ENCODE peak calls at places on chromosomes 13 and 19, in six cellular contexts. One of them, this sample, is unnamed.

GRCh38 chr13:24746618-24747247 is 17.2 kb upstream of the RNF17 start:
- DNase-seq in activated T-cell treated with anti-CD3 and anti-CD28 coated beads, Interleukin-2, amount 50 U/mL, for 24 hours: no peak
- DNase-seq in left lung: no peak
- DNase-seq in AG04449: no peak
- DNase-seq in C1 segment of cervical spinal cord: no peak
- DNase-seq in cardiac fibroblast: peak; percentile 19
- DNase-seq in this sample: no peak

GRCh38 chr13:101626925-101627555 is 174.6 kb downstream of the ITGBL1 start:
- DNase-seq in cardiac fibroblast: peak; percentile 20
- DNase-seq in AG04449: no peak
- DNase-seq in activated T-cell treated with anti-CD3 and anti-CD28 coated beads, Interleukin-2, amount 50 U/mL, for 24 hours: peak; percentile 35
- DNase-seq in C1 segment of cervical spinal cord: no peak
- DNase-seq in left lung: no peak
- DNase-seq in this sample: no peak

GRCh38 chr19:46610851-46611770 is 10.0 kb downstream of the CALM3 start:
- DNase-seq in left lung: peak; percentile 27
- DNase-seq in cardiac fibroblast: no peak
- DNase-seq in activated T-cell treated with anti-CD3 and anti-CD28 coated beads, Interleukin-2, amount 50 U/mL, for 24 hours: peak; percentile 51
- DNase-seq in AG04449: no peak
- DNase-seq in C1 segment of cervical spinal cord: no peak
- DNase-seq in this sample: peak; percentile 28

GRCh38 chr19:47765522-47766358 is 12.8 kb upstream of the SELENOW start:
- DNase-seq in AG04449: no peak
- DNase-seq in left lung: peak; percentile 46
- DNase-seq in C1 segment of cervical spinal cord: peak; percentile 23
- DNase-seq in activated T-cell treated with anti-CD3 and anti-CD28 coated beads, Interleukin-2, amount 50 U/mL, for 24 hours: peak; percentile 67
- DNase-seq in cardiac fibroblast: peak; percentile 65
- DNase-seq in this sample: no peak

GRCh38 chr13:44305845-44306244 is 67.8 kb upstream of the SERP2 start:
- DNase-seq in left lung: no peak
- DNase-seq in cardiac fibroblast: peak; percentile 32
- DNase-seq in activated T-cell treated with anti-CD3 and anti-CD28 coated beads, Interleukin-2, amount 50 U/mL, for 24 hours: no peak
- DNase-seq in C1 segment of cervical spinal cord: no peak
- DNase-seq in AG04449: no peak
- DNase-seq in this sample: no peak

GRCh38 chr19:14517840-14518505 is at the start of gene DNAJB1:
- DNase-seq in left lung: peak; percentile 89
- DNase-seq in AG04449: no peak
- DNase-seq in cardiac fibroblast: peak; percentile 73
- DNase-seq in C1 segment of cervical spinal cord: peak; percentile 84
- DNase-seq in activated T-cell treated with anti-CD3 and anti-CD28 coated beads, Interleukin-2, amount 50 U/mL, for 24 hours: no peak
- DNase-seq in this sample: no peak

GRCh38 chr13:112800057-112800456 is 110.2 kb downstream of the ATP11A start:
- DNase-seq in cardiac fibroblast: no peak
- DNase-seq in C1 segment of cervical spinal cord: no peak
- DNase-seq in AG04449: no peak
- DNase-seq in activated T-cell treated with anti-CD3 and anti-CD28 coated beads, Interleukin-2, amount 50 U/mL, for 24 hours: no peak
- DNase-seq in left lung: no peak
- DNase-seq in this sample: no peak

GRCh38 chr19:43997631-43998290 is 5.0 kb upstream of the ZNF230 start:
- DNase-seq in activated T-cell treated with anti-CD3 and anti-CD28 coated beads, Interleukin-2, amount 50 U/mL, for 24 hours: no peak
- DNase-seq in C1 segment of cervical spinal cord: no peak
- DNase-seq in cardiac fibroblast: peak; percentile 71
- DNase-seq in AG04449: no peak
- DNase-seq in left lung: no peak
- DNase-seq in this sample: no peak

GRCh38 chr19:39843919-39844793 is 2.0 kb downstream of the FBL start:
- DNase-seq in activated T-cell treated with anti-CD3 and anti-CD28 coated beads, Interleukin-2, amount 50 U/mL, for 24 hours: no peak
- DNase-seq in C1 segment of cervical spinal cord: no peak
- DNase-seq in cardiac fibroblast: peak; percentile 71
- DNase-seq in AG04449: no peak
- DNase-seq in left lung: no peak
- DNase-seq in this sample: no peak

GRCh38 chr13:27619711-27620376 is 485 bp downstream of the LNX2 start:
- DNase-seq in AG04449: no peak
- DNase-seq in left lung: peak; percentile 44
- DNase-seq in C1 segment of cervical spinal cord: no peak
- DNase-seq in activated T-cell treated with anti-CD3 and anti-CD28 coated beads, Interleukin-2, amount 50 U/mL, for 24 hours: peak; percentile 73
- DNase-seq in cardiac fibroblast: peak; percentile 33
- DNase-seq in this sample: no peak

GRCh38 chr19:17125052-17125727 is 49.6 kb downstream of the MYO9B start:
- DNase-seq in cardiac fibroblast: no peak
- DNase-seq in activated T-cell treated with anti-CD3 and anti-CD28 coated beads, Interleukin-2, amount 50 U/mL, for 24 hours: peak; percentile 38
- DNase-seq in left lung: no peak
- DNase-seq in C1 segment of cervical spinal cord: no peak
- DNase-seq in AG04449: no peak
- DNase-seq in this sample: no peak

GRCh38 chr19:40231544-40232424 is 5.3 kb upstream of the CCNP start:
- DNase-seq in AG04449: no peak
- DNase-seq in cardiac fibroblast: no peak
- DNase-seq in activated T-cell treated with anti-CD3 and anti-CD28 coated beads, Interleukin-2, amount 50 U/mL, for 24 hours: no peak
- DNase-seq in left lung: no peak
- DNase-seq in C1 segment of cervical spinal cord: no peak
- DNase-seq in this sample: no peak

GRCh38 chr13:77732287-77732686 is 34.8 kb downstream of the SLAIN1 start:
- DNase-seq in activated T-cell treated with anti-CD3 and anti-CD28 coated beads, Interleukin-2, amount 50 U/mL, for 24 hours: no peak
- DNase-seq in cardiac fibroblast: no peak
- DNase-seq in left lung: no peak
- DNase-seq in AG04449: no peak
- DNase-seq in C1 segment of cervical spinal cord: no peak
- DNase-seq in this sample: no peak

GRCh38 chr13:40682449-40683240 is 16.2 kb upstream of the FOXO1 start:
- DNase-seq in activated T-cell treated with anti-CD3 and anti-CD28 coated beads, Interleukin-2, amount 50 U/mL, for 24 hours: no peak
- DNase-seq in AG04449: no peak
- DNase-seq in left lung: no peak
- DNase-seq in cardiac fibroblast: peak; percentile 52
- DNase-seq in C1 segment of cervical spinal cord: no peak
- DNase-seq in this sample: no peak

GRCh38 chr19:48608798-48609263 is 2.3 kb downstream of the SPACA4 start:
- DNase-seq in C1 segment of cervical spinal cord: no peak
- DNase-seq in left lung: no peak
- DNase-seq in AG04449: no peak
- DNase-seq in cardiac fibroblast: peak; percentile 63
- DNase-seq in activated T-cell treated with anti-CD3 and anti-CD28 coated beads, Interleukin-2, amount 50 U/mL, for 24 hours: peak; percentile 64
- DNase-seq in this sample: no peak

GRCh38 chr13:46296920-46297319 is 85.2 kb downstream of the LRRC63 start:
- DNase-seq in left lung: no peak
- DNase-seq in C1 segment of cervical spinal cord: no peak
- DNase-seq in AG04449: peak; percentile 83
- DNase-seq in cardiac fibroblast: peak; percentile 83
- DNase-seq in activated T-cell treated with anti-CD3 and anti-CD28 coated beads, Interleukin-2, amount 50 U/mL, for 24 hours: no peak
- DNase-seq in this sample: peak; percentile 89

GRCh38 chr13:90867336-90867683 is 480.2 kb upstream of the MIR17HG start:
- DNase-seq in cardiac fibroblast: peak; percentile 79
- DNase-seq in C1 segment of cervical spinal cord: no peak
- DNase-seq in left lung: peak; percentile 58
- DNase-seq in activated T-cell treated with anti-CD3 and anti-CD28 coated beads, Interleukin-2, amount 50 U/mL, for 24 hours: no peak
- DNase-seq in AG04449: no peak
- DNase-seq in this sample: peak; percentile 20

GRCh38 chr13:27264648-27265047 is 6.0 kb upstream of the RASL11A start:
- DNase-seq in left lung: no peak
- DNase-seq in AG04449: no peak
- DNase-seq in cardiac fibroblast: no peak
- DNase-seq in activated T-cell treated with anti-CD3 and anti-CD28 coated beads, Interleukin-2, amount 50 U/mL, for 24 hours: no peak
- DNase-seq in C1 segment of cervical spinal cord: no peak
- DNase-seq in this sample: no peak

GRCh38 chr19:42207767-42208259 is 9.7 kb downstream of the DEDD2 start:
- DNase-seq in cardiac fibroblast: peak; percentile 84
- DNase-seq in C1 segment of cervical spinal cord: no peak
- DNase-seq in activated T-cell treated with anti-CD3 and anti-CD28 coated beads, Interleukin-2, amount 50 U/mL, for 24 hours: no peak
- DNase-seq in AG04449: peak; percentile 40
- DNase-seq in left lung: peak; percentile 57
- DNase-seq in this sample: no peak

GRCh38 chr13:95797016-95797415 is 120.1 kb downstream of the DNAJC3 start:
- DNase-seq in activated T-cell treated with anti-CD3 and anti-CD28 coated beads, Interleukin-2, amount 50 U/mL, for 24 hours: no peak
- DNase-seq in left lung: no peak
- DNase-seq in C1 segment of cervical spinal cord: no peak
- DNase-seq in cardiac fibroblast: no peak
- DNase-seq in AG04449: no peak
- DNase-seq in this sample: no peak

This sample was measured in GM04503.